ENCODE peak calls at places on chromosome 13, in five cellular contexts. S is C1 segment of cervical spinal cord; B is activated T-helper 1 cell treated with anti-CD3 and anti-CD28 coated beads, Interleukin-12 subunit alpha, Interleukin-12 subunit beta, Interleukin-2, Interleukin-4 antibody, amounts not matched to agents 30 ng/mL and 10 ng/mL and 1 ng/mL, durations not matched to agents 14 hours and 24 hours and 36 hours; O is stimulated activated CD4-positive, alpha-beta T cell treated with anti-CD3 and anti-CD28 coated beads, Interleukin-2, amount 100 ng/mL, for 48 hours; M is T-helper 2 cell. Z is an unnamed sample.

GRCh38 chr13:29140277-29140676 is 320.1 kb downstream of the MTUS2 start:
- DNase-seq in O (no peak), M (no peak), B (no peak), S (no peak), Z (no peak)

GRCh38 chr13:48892311-48892710 is 83.4 kb upstream of the FNDC3A start:
- DNase-seq in M (no peak), O (no peak), S (no peak), B (no peak), Z (no peak)

GRCh38 chr13:29529755-29530154 is 65.7 kb downstream of the SLC7A1 start:
- DNase-seq in M (peak), O (no peak), B (no peak), S (no peak), Z (no peak)

GRCh38 chr13:84400711-84401110 is 518.4 kb upstream of the SLITRK1 start:
- DNase-seq in B (no peak), M (no peak), O (no peak), S (no peak), Z (no peak)

GRCh38 chr13:83312194-83312593 is 570.1 kb downstream of the SLITRK1 start:
- DNase-seq in B (no peak), S (no peak), O (no peak), M (no peak), Z (no peak)

GRCh38 chr13:20197361-20197834 is 4.7 kb upstream of the GJB2 start:
- DNase-seq in M (no peak), S (no peak), B (no peak), O (no peak), Z (no peak)

GRCh38 chr13:109729031-109729870 is 57.1 kb downstream of the IRS2 start:
- DNase-seq in S (no peak), M (no peak), O (no peak), B (no peak), Z (no peak)

GRCh38 chr13:105442941-105443340 is 1092.5 kb downstream of the EFNB2 start:
- DNase-seq in S (no peak), M (no peak), O (no peak), B (no peak), Z (no peak)

GRCh38 chr13:26168276-26168814 is 53.8 kb downstream of the RNF6 start:
- DNase-seq in O (no peak), B (no peak), M (no peak), S (no peak), Z (no peak)

GRCh38 chr13:106372199-106373160 is 163.0 kb downstream of the EFNB2 start:
- DNase-seq in O (no peak), S (no peak), B (no peak), M (no peak), Z (no peak)

GRCh38 chr13:76053181-76053580 is 417.1 kb downstream of the LMO7 start:
- DNase-seq in S (no peak), M (no peak), B (no peak), O (no peak), Z (no peak)

GRCh38 chr13:99991013-99991805 is 9.6 kb downstream of the ZIC2 start:
- DNase-seq in M (no peak), S (no peak), B (no peak), O (no peak), Z (no peak)

GRCh38 chr13:100815476-100816046 is 141.0 kb upstream of the TMTC4 start:
- DNase-seq in B (no peak), M (no peak), S (no peak), O (no peak), Z (no peak)

GRCh38 chr13:111152836-111153235 is 37.7 kb downstream of the ARHGEF7 start:
- DNase-seq in M (no peak), S (no peak), O (no peak), B (no peak), Z (no peak)

GRCh38 chr13:39254606-39255005 is 216.3 kb downstream of the NHLRC3 start:
- DNase-seq in S (no peak), O (no peak), M (no peak), B (no peak), Z (no peak)

GRCh38 chr13:100129605-100130004 is 40.7 kb downstream of the PCCA start:
- DNase-seq in O (no peak), B (peak), S (no peak), M (no peak), Z (no peak)

GRCh38 chr13:71661921-71662320 is 205.1 kb downstream of the DACH1 start:
- DNase-seq in S (no peak), B (no peak), M (no peak), O (no peak), Z (no peak)

GRCh38 chr13:107216046-107216715 is 648.2 kb upstream of the ARGLU1 start:
- DNase-seq in M (no peak), S (no peak), O (no peak), B (no peak), Z (no peak)

GRCh38 chr13:73411067-73411809 is 352.4 kb downstream of the KLF5 start:
- DNase-seq in B (no peak), S (no peak), O (no peak), M (no peak), Z (no peak)

GRCh38 chr13:24181991-24182702 is 21.6 kb downstream of the SPATA13 start:
- DNase-seq in S (no peak), B (no peak), M (no peak), O (no peak), Z (no peak)

GRCh38 chr13:40552895-40553294 is 113.5 kb downstream of the FOXO1 start:
- DNase-seq in O (no peak), S (no peak), M (no peak), B (no peak), Z (no peak)

GRCh38 chr13:95641291-95641811 is 3.2 kb downstream of the DZIP1 start:
- DNase-seq in S (no peak), O (no peak), B (no peak), M (no peak), Z (no peak)

GRCh38 chr13:110233682-110234280 is 73.2 kb downstream of the COL4A1 start:
- DNase-seq in S (no peak), B (no peak), O (no peak), M (no peak), Z (no peak)

GRCh38 chr13:91620670-91621141 is 222.3 kb downstream of the GPC5 start:
- DNase-seq in S (no peak), O (no peak), B (no peak), M (no peak), Z (no peak)